ENCODE peak calls at places on chromosomes 1 and 21, in eight cellular contexts. H is activated T-helper 1 cell treated with Interleukin-2 at 50 U/mL for 16 hours, K is memory B cell, B is AG09319, T is DMS 273 treated with DMSO at 0.1 percent for 48 hours, O is T-cell, V is Caki2, U is iris pigment epithelial cell. N is an unnamed sample.

GRCh38 chr1:95046359-95046758 is 26.4 kb downstream of the ALG14 start:
- DNase-seq in H (no peak), K (no peak), B (no peak), T (no peak), O (no peak), V (no peak), U (no peak), N (no peak)

GRCh38 chr1:41382531-41383090 is 21.4 kb downstream of the FOXO6 start:
- DNase-seq in H (no peak), K (no peak), B (no peak), T (no peak), O (no peak), V (no peak), U (peak), N (no peak)

GRCh38 chr1:178497903-178498478 is 1.2 kb upstream of the CLEC20A start:
- DNase-seq in H (no peak), K (no peak), B (no peak), T (no peak), O (no peak), V (no peak), U (no peak), N (no peak)

GRCh38 chr1:181554465-181554864 is 71.1 kb downstream of the CACNA1E start:
- DNase-seq in H (no peak), K (no peak), B (no peak), T (no peak), O (no peak), V (no peak), U (no peak), N (no peak)

GRCh38 chr1:27342391-27342777 is 562 bp downstream of the SYTL1 start:
- DNase-seq in H (no peak), K (no peak), B (no peak), T (no peak), O (no peak), V (no peak), U (no peak), N (no peak)

GRCh38 chr1:116710326-116711060 is 43.0 kb upstream of the IGSF3 start:
- DNase-seq in H (no peak), K (no peak), B (no peak), T (no peak), O (no peak), V (no peak), U (no peak), N (no peak)

GRCh38 chr1:58513956-58514355 is 32.6 kb downstream of the OMA1 start:
- DNase-seq in H (no peak), K (no peak), B (no peak), T (no peak), O (no peak), V (no peak), U (no peak), N (no peak)

GRCh38 chr1:245290836-245291235 is 136.1 kb downstream of the KIF26B start:
- DNase-seq in H (no peak), K (no peak), B (no peak), T (no peak), O (no peak), V (no peak), U (no peak), N (no peak)

GRCh38 chr1:110308247-110308646 is 30.9 kb upstream of the RBM15 start:
- DNase-seq in H (no peak), K (no peak), B (no peak), T (no peak), O (no peak), V (no peak), U (peak), N (no peak)

GRCh38 chr1:104878203-104878911 is 1128.7 kb downstream of the AMY1C start:
- DNase-seq in H (no peak), K (no peak), B (no peak), T (no peak), O (no peak), V (no peak), U (no peak), N (no peak)

GRCh38 chr1:45442272-45442671 is 48.7 kb downstream of the TESK2 start:
- DNase-seq in H (no peak), K (no peak), B (no peak), T (no peak), O (no peak), V (no peak), U (peak), N (no peak)

GRCh38 chr1:185317034-185317885 is at the start of gene IVNS1ABP:
- DNase-seq in H (peak), K (peak), B (peak), T (peak), O (peak), V (peak), U (peak), N (peak)

GRCh38 chr1:31781138-31782065 is 17.3 kb upstream of the ADGRB2 start:
- DNase-seq in H (no peak), K (no peak), B (no peak), T (no peak), O (no peak), V (no peak), U (no peak), N (no peak)

GRCh38 chr1:229271448-229272120 is 673 bp downstream of the RAB4A start:
- DNase-seq in H (peak), K (no peak), B (no peak), T (no peak), O (no peak), V (peak), U (peak), N (peak)

GRCh38 chr1:9841460-9841859 is 17.7 kb upstream of the CLSTN1 start:
- DNase-seq in H (no peak), K (no peak), B (no peak), T (no peak), O (no peak), V (no peak), U (no peak), N (no peak)

GRCh38 chr1:111417755-111418154 is 9.8 kb downstream of the OVGP1 start:
- DNase-seq in H (no peak), K (no peak), B (no peak), T (no peak), O (no peak), V (no peak), U (peak), N (no peak)

GRCh38 chr1:51960262-51960661 is 30.2 kb downstream of the RAB3B start:
- DNase-seq in H (no peak), K (no peak), B (no peak), T (no peak), O (no peak), V (no peak), U (no peak), N (no peak)

GRCh38 chr1:187817782-187818181 is 989.0 kb downstream of the PLA2G4A start:
- DNase-seq in H (no peak), K (no peak), B (no peak), T (no peak), O (no peak), V (no peak), U (no peak), N (no peak)

GRCh38 chr1:183804916-183805734 is at the start of gene RGL1:
- DNase-seq in H (peak), K (no peak), B (no peak), T (no peak), O (no peak), V (peak), U (peak), N (no peak)

GRCh38 chr1:156359973-156360372 is 9.0 kb upstream of the RHBG start:
- DNase-seq in H (no peak), K (no peak), B (no peak), T (peak), O (no peak), V (no peak), U (peak), N (no peak)

GRCh38 chr1:228370941-228371740 is 35.5 kb downstream of the TRIM11 start:
- DNase-seq in H (no peak), K (no peak), B (no peak), T (no peak), O (no peak), V (no peak), U (no peak), N (no peak)

GRCh38 chr1:41619511-41620364 is 135.3 kb upstream of the EDN2 start:
- DNase-seq in H (no peak), K (no peak), B (no peak), T (no peak), O (no peak), V (no peak), U (no peak), N (no peak)

GRCh38 chr1:37477946-37478345 is 3.6 kb downstream of the ZC3H12A start:
- DNase-seq in H (no peak), K (no peak), B (no peak), T (no peak), O (no peak), V (no peak), U (no peak), N (no peak)

GRCh38 chr1:10794724-10795304 is 1.6 kb downstream of the CASZ1 start:
- DNase-seq in H (no peak), K (no peak), B (no peak), T (no peak), O (no peak), V (no peak), U (peak), N (no peak)

GRCh38 chr21:38733973-38734546 is 71.7 kb upstream of the ETS2 start:
- DNase-seq in H (peak), K (peak), B (peak), T (no peak), O (no peak), V (peak), U (peak), N (peak)

GRCh38 chr1:114235956-114236355 is 82.3 kb upstream of the SYT6 start:
- DNase-seq in H (no peak), K (no peak), B (no peak), T (no peak), O (no peak), V (no peak), U (no peak), N (no peak)

N was measured in activated CD4-positive, alpha-beta T cell treated with anti-CD3 and anti-CD28 coated beads for 1 hour.